ENCODE peak calls at places on chromosomes 7 and 10, in nine cellular contexts. G, V, I, A, R, E, P, J and O are unnamed samples.

GRCh38 chr10:112087953-112088352 is 95.6 kb downstream of the GPAM start:
- DNase-seq in G (no peak), V (no peak), I (no peak), A (no peak), R (no peak), E (no peak), P (no peak), J (no peak), O (no peak)

GRCh38 chr10:129940617-129941198 is 23.4 kb downstream of the EBF3 start:
- DNase-seq in G (no peak), V (no peak), I (no peak), A (no peak), R (no peak), E (no peak), P (no peak), J (no peak), O (no peak)

GRCh38 chr7:139777304-139777890 is 401 bp downstream of the HIPK2 start:
- DNase-seq in G (peak; percentile 47), V (peak; percentile 24), I (peak; percentile 51), A (peak; percentile 51), R (peak; percentile 29), E (no peak), P (peak; percentile 45), J (peak; percentile 65), O (peak; percentile 42)

GRCh38 chr10:59206204-59206720 is 29.8 kb downstream of the PHYHIPL start:
- DNase-seq in G (no peak), V (no peak), I (no peak), A (no peak), R (no peak), E (no peak), P (no peak), J (no peak), O (no peak)

GRCh38 chr7:135557455-135558336 is at the start of gene NUP205:
- DNase-seq in G (peak; percentile 51), V (peak; percentile 44), I (peak; percentile 72), A (peak; percentile 87), R (peak; percentile 69), E (peak; percentile 70), P (peak; percentile 68), J (peak; percentile 78), O (peak; percentile 77)

GRCh38 chr10:117334921-117335320 is 40.3 kb downstream of the PDZD8 start:
- DNase-seq in G (no peak), V (no peak), I (no peak), A (peak; percentile 6), R (no peak), E (no peak), P (no peak), J (no peak), O (no peak)

GRCh38 chr10:103451091-103451801 is 924 bp downstream of the CALHM2 start:
- DNase-seq in G (peak; percentile 58), V (no peak), I (peak; percentile 77), A (peak; percentile 45), R (peak; percentile 39), E (no peak), P (peak; percentile 74), J (peak; percentile 66), O (peak; percentile 53)

GRCh38 chr7:26688936-26689506 is 175.4 kb downstream of the SKAP2 start:
- DNase-seq in G (no peak), V (no peak), I (no peak), A (no peak), R (no peak), E (no peak), P (no peak), J (no peak), O (no peak)

GRCh38 chr7:149284343-149284742 is 22.3 kb downstream of the ZNF783 start:
- DNase-seq in G (no peak), V (no peak), I (no peak), A (no peak), R (peak; percentile 35), E (no peak), P (no peak), J (no peak), O (no peak)

GRCh38 chr10:178208-178607 is 43.0 kb downstream of the ZMYND11 start:
- DNase-seq in G (no peak), V (no peak), I (no peak), A (peak; percentile 65), R (no peak), E (no peak), P (no peak), J (no peak), O (no peak)

GRCh38 chr10:122462533-122463465 is 1.4 kb downstream of the HTRA1 start:
- DNase-seq in G (peak; percentile 37), V (peak; percentile 39), I (peak; percentile 77), A (peak; percentile 52), R (no peak), E (no peak), P (peak; percentile 65), J (peak; percentile 66), O (peak; percentile 44)

GRCh38 chr10:13743963-13744362 is 157.2 kb downstream of the PRPF18 start:
- DNase-seq in G (no peak), V (no peak), I (no peak), A (no peak), R (no peak), E (no peak), P (no peak), J (no peak), O (no peak)

GRCh38 chr10:68106656-68107055 is 2.6 kb upstream of the MYPN start:
- DNase-seq in G (no peak), V (no peak), I (no peak), A (peak; percentile 54), R (no peak), E (no peak), P (no peak), J (no peak), O (no peak)

GRCh38 chr7:14988941-14989340 is 86.4 kb upstream of the DGKB start:
- DNase-seq in G (no peak), V (no peak), I (no peak), A (no peak), R (no peak), E (no peak), P (no peak), J (no peak), O (no peak)

GRCh38 chr10:7153750-7154149 is 257.1 kb downstream of the SFMBT2 start:
- DNase-seq in G (no peak), V (no peak), I (no peak), A (peak; percentile 19), R (no peak), E (no peak), P (no peak), J (no peak), O (no peak)

DNA sequence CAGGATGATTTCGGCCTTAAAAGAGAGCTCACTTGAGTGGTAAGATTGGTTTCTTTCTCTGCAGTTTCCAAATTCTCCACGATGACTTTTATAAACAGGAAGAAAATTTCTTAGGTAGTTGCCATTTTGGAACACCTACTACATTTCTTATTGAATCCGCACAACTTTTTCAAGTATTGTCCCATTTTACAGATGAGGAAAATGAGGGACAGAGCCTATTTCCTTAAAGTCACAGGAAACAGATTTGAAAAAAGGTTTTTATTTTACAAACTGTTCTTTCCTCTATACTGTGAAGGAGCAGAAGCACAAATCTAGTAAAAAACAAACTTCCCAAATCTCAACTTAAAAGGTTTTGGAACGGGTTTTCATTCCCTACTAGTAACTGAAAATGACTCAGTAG is 2.7 kb downstream of the YWHAG start:
- DNase-seq in G (no peak), V (no peak), I (no peak), A (no peak), R (no peak), E (no peak), P (no peak), J (no peak), O (no peak)
- H3K4me3 ChIP-seq in G (no peak overlapping the region), V (no peak overlapping the region), I (peak overlapping the region; percentile 99), A (no peak overlapping the region), R (no peak overlapping the region), E (no peak overlapping the region), P (peak overlapping the region; percentile 4), J (no peak overlapping the region), O (no peak overlapping the region)

DNA sequence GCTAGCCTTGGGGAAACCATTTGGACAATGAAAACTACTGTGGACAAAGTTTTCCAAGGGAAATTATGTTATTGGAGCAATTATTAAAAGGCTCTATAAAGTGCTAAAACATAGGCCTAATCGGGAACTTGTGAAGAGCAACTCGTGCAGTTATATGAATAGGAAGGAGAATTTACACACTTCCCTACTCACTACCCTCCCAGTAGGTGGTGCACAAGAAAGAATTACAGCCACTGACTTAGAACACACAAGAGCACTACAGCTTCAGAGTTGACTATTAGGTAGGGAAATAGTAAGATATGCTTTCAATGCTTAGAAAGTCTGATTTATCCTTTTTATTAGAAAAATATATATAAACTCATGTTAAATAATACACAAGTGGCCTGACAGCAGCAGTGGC is 47.2 kb downstream of the GSAP start:
- DNase-seq in G (no peak), V (no peak), I (no peak), A (peak; percentile 44), R (no peak), E (no peak), P (no peak), J (no peak), O (no peak)
- TF ChIP-seq CTCF in G (no peak), V (no peak), I (no peak), A (peak; percentile 30), R (no peak), E (peak; percentile 39), P (peak; percentile 14), J (peak; percentile 26), O (no peak)

DNA sequence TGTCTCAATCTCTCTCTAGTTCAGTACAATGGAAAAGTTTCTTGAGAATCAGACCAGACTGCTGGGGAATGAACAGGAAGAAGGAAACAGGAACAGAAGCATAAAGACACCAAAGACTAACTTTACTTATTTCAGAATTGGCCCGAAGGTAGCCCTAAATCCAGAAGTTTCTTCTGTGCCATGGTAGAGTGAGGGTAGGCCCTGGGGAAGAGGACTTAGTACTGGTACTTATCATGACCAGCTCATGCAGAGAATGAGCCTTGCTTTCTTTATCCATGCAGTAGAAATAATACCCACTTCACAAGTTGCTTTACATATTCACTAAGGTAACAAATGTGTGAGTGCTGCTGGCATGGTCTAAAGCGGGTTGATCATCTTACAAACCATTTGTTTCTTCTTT is 153.8 kb downstream of the CELF2 start:
- DNase-seq in G (no peak), V (no peak), I (no peak), A (no peak), R (no peak), E (no peak), P (no peak), J (no peak), O (no peak)
- H3K4me1 ChIP-seq in G (no peaks in the 10 kb centered on the region), V (no peaks in the 10 kb centered on the region), I (no peaks in the 10 kb centered on the region), A (peaks cover 55% of the 10 kb centered on the region), R (peaks cover 81% of the 10 kb centered on the region), E (no peaks in the 10 kb centered on the region), P (peaks cover 53% of the 10 kb centered on the region), J (no peaks in the 10 kb centered on the region), O (no peaks in the 10 kb centered on the region)

GRCh38 chr10:91545817-91546216 is 87.1 kb downstream of the PPP1R3C start:
- DNase-seq in G (no peak), V (no peak), I (no peak), A (no peak), R (no peak), E (no peak), P (no peak), J (no peak), O (no peak)

GRCh38 chr10:91552260-91552659 is 80.6 kb downstream of the PPP1R3C start:
- DNase-seq in G (no peak), V (no peak), I (no peak), A (no peak), R (no peak), E (no peak), P (no peak), J (no peak), O (no peak)

GRCh38 chr10:91552706-91553105 is 80.2 kb downstream of the PPP1R3C start:
- DNase-seq in G (peak; percentile 77), V (no peak), I (no peak), A (peak; percentile 39), R (no peak), E (no peak), P (peak; percentile 56), J (peak; percentile 73), O (no peak)

GRCh38 chr10:91551856-91552255 is 81.0 kb downstream of the PPP1R3C start:
- DNase-seq in G (peak; percentile 59), V (no peak), I (no peak), A (peak; percentile 86), R (no peak), E (no peak), P (peak; percentile 66), J (no peak), O (peak; percentile 46)

GRCh38 chr10:91549296-91549695 is 83.6 kb downstream of the PPP1R3C start:
- DNase-seq in G (no peak), V (no peak), I (no peak), A (no peak), R (no peak), E (no peak), P (no peak), J (no peak), O (no peak)
- H3K4me3 ChIP-seq in G (no peak overlapping the region), V (no peak overlapping the region), I (no peak overlapping the region), A (no peak overlapping the region), R (no peak overlapping the region), E (no peak overlapping the region), P (no peak overlapping the region), J (no peak overlapping the region), O (no peak overlapping the region)